ENCODE peak calls at places on chromosome 22, in five cellular contexts. One of them, this sample, is unnamed.

GRCh38 chr22:49237279-49237678 is 590.4 kb downstream of the BRD1 start:
- DNase-seq in colonic mucosa: no peak
- DNase-seq in upper lobe of right lung: no peak
- DNase-seq in cardiac fibroblast: no peak
- DNase-seq in choroid plexus epithelial cell: no peak
- DNase-seq in this sample: no peak

GRCh38 chr22:32699686-32700085 is 101.8 kb upstream of the TIMP3 start:
- DNase-seq in colonic mucosa: no peak
- DNase-seq in upper lobe of right lung: no peak
- DNase-seq in cardiac fibroblast: no peak
- DNase-seq in choroid plexus epithelial cell: no peak
- DNase-seq in this sample: no peak

GRCh38 chr22:24304067-24304675 is 33.5 kb downstream of the SPECC1L start:
- DNase-seq in colonic mucosa: no peak
- DNase-seq in upper lobe of right lung: no peak
- DNase-seq in cardiac fibroblast: no peak
- DNase-seq in choroid plexus epithelial cell: no peak
- DNase-seq in this sample: no peak

GRCh38 chr22:24424901-24425775 is 2.3 kb upstream of the ADORA2A start:
- DNase-seq in colonic mucosa: no peak
- DNase-seq in upper lobe of right lung: no peak
- DNase-seq in cardiac fibroblast: no peak
- DNase-seq in choroid plexus epithelial cell: no peak
- DNase-seq in this sample: no peak

GRCh38 chr22:33073989-33074391 is 15.8 kb upstream of the SYN3 start:
- DNase-seq in colonic mucosa: no peak
- DNase-seq in upper lobe of right lung: no peak
- DNase-seq in cardiac fibroblast: peak; percentile 53
- DNase-seq in choroid plexus epithelial cell: peak; percentile 11
- DNase-seq in this sample: no peak

GRCh38 chr22:26643368-26644100 is 13.9 kb upstream of the MIAT start:
- DNase-seq in colonic mucosa: no peak
- DNase-seq in upper lobe of right lung: no peak
- DNase-seq in cardiac fibroblast: no peak
- DNase-seq in choroid plexus epithelial cell: no peak
- DNase-seq in this sample: no peak

GRCh38 chr22:33897621-33897910 is 22.7 kb downstream of the LARGE1 start:
- DNase-seq in colonic mucosa: no peak
- DNase-seq in upper lobe of right lung: no peak
- DNase-seq in cardiac fibroblast: no peak
- DNase-seq in choroid plexus epithelial cell: no peak
- DNase-seq in this sample: no peak

GRCh38 chr22:37231406-37232139 is 12.5 kb downstream of the RAC2 start:
- DNase-seq in colonic mucosa: no peak
- DNase-seq in upper lobe of right lung: peak; percentile 58
- DNase-seq in cardiac fibroblast: no peak
- DNase-seq in choroid plexus epithelial cell: no peak
- DNase-seq in this sample: no peak

GRCh38 chr22:24434472-24435322 is 7.3 kb downstream of the ADORA2A start:
- DNase-seq in colonic mucosa: no peak
- DNase-seq in upper lobe of right lung: peak; percentile 59
- DNase-seq in cardiac fibroblast: peak; percentile 69
- DNase-seq in choroid plexus epithelial cell: peak; percentile 82
- DNase-seq in this sample: peak; percentile 91

GRCh38 chr22:33461698-33462434 is 403.7 kb upstream of the SYN3 start:
- DNase-seq in colonic mucosa: no peak
- DNase-seq in upper lobe of right lung: no peak
- DNase-seq in cardiac fibroblast: no peak
- DNase-seq in choroid plexus epithelial cell: no peak
- DNase-seq in this sample: no peak

GRCh38 chr22:49270595-49271368 is 556.9 kb downstream of the BRD1 start:
- DNase-seq in colonic mucosa: no peak
- DNase-seq in upper lobe of right lung: no peak
- DNase-seq in cardiac fibroblast: no peak
- DNase-seq in choroid plexus epithelial cell: no peak
- DNase-seq in this sample: no peak

GRCh38 chr22:17569971-17570511 is 6.7 kb downstream of the SLC25A18 start:
- DNase-seq in colonic mucosa: no peak
- DNase-seq in upper lobe of right lung: no peak
- DNase-seq in cardiac fibroblast: peak; percentile 48
- DNase-seq in choroid plexus epithelial cell: peak; percentile 91
- DNase-seq in this sample: no peak

GRCh38 chr22:42961815-42962214 is 53.1 kb downstream of the PACSIN2 start:
- DNase-seq in colonic mucosa: no peak
- DNase-seq in upper lobe of right lung: no peak
- DNase-seq in cardiac fibroblast: no peak
- DNase-seq in choroid plexus epithelial cell: no peak
- DNase-seq in this sample: no peak

GRCh38 chr22:18012528-18012927 is 11.8 kb downstream of the MICAL3 start:
- DNase-seq in colonic mucosa: no peak
- DNase-seq in upper lobe of right lung: no peak
- DNase-seq in cardiac fibroblast: peak; percentile 50
- DNase-seq in choroid plexus epithelial cell: peak; percentile 69
- DNase-seq in this sample: no peak

GRCh38 chr22:17729561-17729960 is 44.7 kb downstream of the BID start:
- DNase-seq in colonic mucosa: no peak
- DNase-seq in upper lobe of right lung: no peak
- DNase-seq in cardiac fibroblast: no peak
- DNase-seq in choroid plexus epithelial cell: no peak
- DNase-seq in this sample: no peak

GRCh38 chr22:27719535-27720227 is 81.9 kb downstream of the MN1 start:
- DNase-seq in colonic mucosa: peak; percentile 29
- DNase-seq in upper lobe of right lung: peak; percentile 42
- DNase-seq in cardiac fibroblast: peak; percentile 46
- DNase-seq in choroid plexus epithelial cell: peak; percentile 36
- DNase-seq in this sample: peak; percentile 1

GRCh38 chr22:45891996-45892621 is 84.9 kb downstream of the WNT7B start:
- DNase-seq in colonic mucosa: no peak
- DNase-seq in upper lobe of right lung: peak; percentile 59
- DNase-seq in cardiac fibroblast: no peak
- DNase-seq in choroid plexus epithelial cell: no peak
- DNase-seq in this sample: no peak

GRCh38 chr22:32023251-32023827 is 19.7 kb upstream of the SLC5A1 start:
- DNase-seq in colonic mucosa: no peak
- DNase-seq in upper lobe of right lung: no peak
- DNase-seq in cardiac fibroblast: no peak
- DNase-seq in choroid plexus epithelial cell: no peak
- DNase-seq in this sample: no peak

GRCh38 chr22:24189249-24190158 is 8.2 kb downstream of the SUSD2 start:
- DNase-seq in colonic mucosa: peak; percentile 75
- DNase-seq in upper lobe of right lung: peak; percentile 93
- DNase-seq in cardiac fibroblast: peak; percentile 75
- DNase-seq in choroid plexus epithelial cell: peak; percentile 72
- DNase-seq in this sample: peak; percentile 54

GRCh38 chr22:26321469-26321913 is 107.6 kb upstream of the ASPHD2 start:
- DNase-seq in colonic mucosa: no peak
- DNase-seq in upper lobe of right lung: no peak
- DNase-seq in cardiac fibroblast: peak; percentile 39
- DNase-seq in choroid plexus epithelial cell: no peak
- DNase-seq in this sample: no peak

GRCh38 chr22:39910875-39911601 is 10.2 kb downstream of the GRAP2 start:
- DNase-seq in colonic mucosa: no peak
- DNase-seq in upper lobe of right lung: no peak
- DNase-seq in cardiac fibroblast: no peak
- DNase-seq in choroid plexus epithelial cell: no peak
- DNase-seq in this sample: no peak
- H3K4me3 ChIP-seq in colonic mucosa: no peak overlapping the region
- H3K4me3 ChIP-seq in upper lobe of right lung: no peak overlapping the region
- H3K4me3 ChIP-seq in cardiac fibroblast: no peak overlapping the region
- H3K4me3 ChIP-seq in choroid plexus epithelial cell: no peak overlapping the region
- H3K4me3 ChIP-seq in this sample: no peak overlapping the region

DNA sequence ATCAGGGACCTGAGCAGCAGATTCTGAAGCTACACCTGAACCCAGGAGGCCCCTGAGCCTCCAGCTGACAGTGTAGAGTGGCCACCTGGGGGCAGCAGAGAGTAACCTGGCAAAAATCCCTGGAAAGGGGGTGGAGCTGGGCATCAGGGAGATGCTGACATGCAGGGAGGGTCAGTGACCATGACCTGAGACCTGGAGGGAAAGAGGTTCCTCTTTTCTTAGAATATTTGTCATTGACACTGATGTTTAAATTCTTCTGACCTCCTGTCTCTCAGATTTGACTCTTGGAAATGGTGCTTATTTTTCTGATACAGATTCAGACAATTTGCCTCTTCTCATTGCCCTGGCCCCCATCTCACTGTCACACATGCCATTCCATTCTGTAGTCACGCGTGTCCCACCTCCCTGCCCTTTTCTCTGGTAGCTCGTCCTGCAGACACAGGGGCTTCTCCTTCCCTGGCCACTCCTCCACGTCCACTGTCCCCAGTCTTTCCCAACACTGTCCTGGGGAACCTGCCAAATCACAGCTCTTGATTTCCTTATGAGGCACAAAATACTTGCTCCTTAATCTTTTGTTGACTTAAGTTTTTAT is 117.2 kb upstream of the IGLL5 start:
- DNase-seq in colonic mucosa: peak; percentile 77
- DNase-seq in upper lobe of right lung: no peak
- DNase-seq in cardiac fibroblast: peak; percentile 55
- DNase-seq in choroid plexus epithelial cell: peak; percentile 50
- DNase-seq in this sample: peak; percentile 11
- TF ChIP-seq CTCF in colonic mucosa: peak; percentile 73
- TF ChIP-seq CTCF in upper lobe of right lung: peak; percentile 71
- TF ChIP-seq CTCF in cardiac fibroblast: peak; percentile 85
- TF ChIP-seq CTCF in choroid plexus epithelial cell: peak; percentile 83
- TF ChIP-seq CTCF in this sample: peak; percentile 54

DNA sequence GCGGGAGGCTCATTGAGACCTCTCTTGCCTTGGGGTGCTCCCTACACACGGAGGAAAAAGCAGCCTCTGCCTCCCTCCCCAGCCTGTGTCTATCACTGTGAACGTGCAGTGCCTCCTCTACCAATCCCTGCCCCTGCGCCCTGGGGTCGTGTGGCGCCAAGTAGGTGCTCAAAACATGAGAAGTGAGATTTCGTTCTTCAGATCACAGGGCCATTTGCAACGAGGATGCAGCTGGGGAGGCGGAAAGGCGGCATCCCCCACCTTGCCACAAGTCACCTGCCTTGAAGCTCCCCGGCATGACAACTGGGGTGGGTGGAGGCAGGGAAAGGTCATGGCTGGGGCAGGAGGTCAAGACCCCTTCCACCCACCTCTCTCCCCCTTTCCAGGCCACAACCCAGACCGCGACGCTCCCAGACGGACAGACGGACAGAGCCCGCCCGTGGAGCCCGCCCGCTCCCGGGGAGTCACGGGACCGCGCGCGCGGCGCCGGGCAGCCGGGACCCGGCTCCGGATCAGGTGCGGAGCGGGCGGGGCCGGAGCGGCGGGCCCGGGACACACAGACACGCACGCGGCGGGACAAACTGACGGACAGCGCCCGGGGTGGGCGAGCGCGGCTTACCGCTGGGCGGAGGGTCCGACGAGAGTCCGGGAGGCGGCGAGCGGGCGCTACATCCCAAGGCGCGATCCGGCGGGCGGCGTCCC is 487 bp downstream of the KCNJ4 start:
- DNase-seq in colonic mucosa: no peak
- DNase-seq in upper lobe of right lung: no peak
- DNase-seq in cardiac fibroblast: no peak
- DNase-seq in choroid plexus epithelial cell: no peak
- DNase-seq in this sample: peak; percentile 68
- H3K4me3 ChIP-seq in colonic mucosa: peak overlapping the region; percentile 34
- H3K4me3 ChIP-seq in upper lobe of right lung: peak overlapping the region; percentile 40
- H3K4me3 ChIP-seq in cardiac fibroblast: no peak overlapping the region
- H3K4me3 ChIP-seq in choroid plexus epithelial cell: no peak overlapping the region
- H3K4me3 ChIP-seq in this sample: peak overlapping the region; percentile 27

GRCh38 chr22:20758688-20759087 is 15.2 kb upstream of the SERPIND1 start:
- DNase-seq in colonic mucosa: no peak
- DNase-seq in upper lobe of right lung: no peak
- DNase-seq in cardiac fibroblast: no peak
- DNase-seq in choroid plexus epithelial cell: no peak
- DNase-seq in this sample: no peak
- TF ChIP-seq CTCF in colonic mucosa: no peak
- TF ChIP-seq CTCF in upper lobe of right lung: no peak
- TF ChIP-seq CTCF in cardiac fibroblast: peak; percentile 13
- TF ChIP-seq CTCF in choroid plexus epithelial cell: peak; percentile 30
- TF ChIP-seq CTCF in this sample: no peak

GRCh38 chr22:35894464-35894878 is 134.2 kb downstream of the RBFOX2 start:
- DNase-seq in colonic mucosa: no peak
- DNase-seq in upper lobe of right lung: no peak
- DNase-seq in cardiac fibroblast: no peak
- DNase-seq in choroid plexus epithelial cell: peak; percentile 57
- DNase-seq in this sample: no peak
- H3K4me3 ChIP-seq in colonic mucosa: no peak overlapping the region
- H3K4me3 ChIP-seq in upper lobe of right lung: peak overlapping the region; percentile 4
- H3K4me3 ChIP-seq in cardiac fibroblast: peak overlapping the region; percentile 29
- H3K4me3 ChIP-seq in choroid plexus epithelial cell: peak overlapping the region; percentile 34
- H3K4me3 ChIP-seq in this sample: no peak overlapping the region

DNA sequence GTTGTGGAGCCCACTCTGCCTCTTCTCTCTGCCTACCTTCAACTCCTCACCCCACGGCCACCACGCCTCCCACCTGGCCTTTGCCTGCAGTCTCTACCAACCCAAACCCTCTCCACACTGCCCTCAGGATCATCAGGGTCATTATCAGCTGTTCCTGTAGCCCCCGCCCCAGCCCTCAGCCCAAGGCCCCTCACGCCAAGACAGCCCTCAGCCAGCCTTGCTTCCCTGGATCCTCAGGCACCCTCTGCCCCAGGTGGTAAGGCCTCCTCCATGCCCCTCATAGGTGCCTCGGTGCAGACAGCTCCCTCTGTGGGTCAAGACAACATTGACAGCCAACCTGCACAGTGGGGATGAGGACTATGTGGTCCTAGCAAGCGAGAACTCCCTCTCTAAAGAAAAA is 1.7 kb downstream of the SBF1 start:
- DNase-seq in colonic mucosa: peak; percentile 46
- DNase-seq in upper lobe of right lung: no peak
- DNase-seq in cardiac fibroblast: no peak
- DNase-seq in choroid plexus epithelial cell: no peak
- DNase-seq in this sample: peak; percentile 65
- TF ChIP-seq CTCF in colonic mucosa: no peak
- TF ChIP-seq CTCF in upper lobe of right lung: peak; percentile 13
- TF ChIP-seq CTCF in cardiac fibroblast: peak; percentile 31
- TF ChIP-seq CTCF in choroid plexus epithelial cell: peak; percentile 45
- TF ChIP-seq CTCF in this sample: peak; percentile 65

GRCh38 chr22:19958083-19959042 is 16.7 kb upstream of the TXNRD2 start:
- DNase-seq in colonic mucosa: no peak
- DNase-seq in upper lobe of right lung: no peak
- DNase-seq in cardiac fibroblast: peak; percentile 38
- DNase-seq in choroid plexus epithelial cell: peak; percentile 31
- DNase-seq in this sample: no peak
- H3K4me3 ChIP-seq in colonic mucosa: no peak overlapping the region
- H3K4me3 ChIP-seq in upper lobe of right lung: no peak overlapping the region
- H3K4me3 ChIP-seq in cardiac fibroblast: no peak overlapping the region
- H3K4me3 ChIP-seq in choroid plexus epithelial cell: no peak overlapping the region
- H3K4me3 ChIP-seq in this sample: no peak overlapping the region

GRCh38 chr22:41625577-41625976 is 4.5 kb downstream of the XRCC6 start:
- DNase-seq in colonic mucosa: no peak
- DNase-seq in upper lobe of right lung: no peak
- DNase-seq in cardiac fibroblast: no peak
- DNase-seq in choroid plexus epithelial cell: no peak
- DNase-seq in this sample: no peak
- TF ChIP-seq CTCF in colonic mucosa: no peak
- TF ChIP-seq CTCF in upper lobe of right lung: no peak
- TF ChIP-seq CTCF in cardiac fibroblast: no peak
- TF ChIP-seq CTCF in choroid plexus epithelial cell: no peak
- TF ChIP-seq CTCF in this sample: no peak

This sample was measured in GM12865.